ENCODE peak calls at places on chromosomes 13 and 19, in seven cellular contexts. S is endothelial cell; G is activated CD4-positive, CD25-positive, alpha-beta regulatory T cell treated with anti-CD3 and anti-CD28 coated beads, Interleukin-2, amount 50 U/mL, for 16 hours; C is iris pigment epithelial cell; H is effector CD4-positive, alpha-beta T cell; K is RKO; A is AG08396. F is an unnamed sample.

GRCh38 chr13:25249001-25249543 is 38.2 kb downstream of the MTMR6 start:
- DNase-seq in S (no peak), G (no peak), C (peak), H (no peak), K (peak), A (peak), F (peak)

GRCh38 chr19:31349160-31349881 is at the start of gene TSHZ3:
- DNase-seq in S (peak), G (no peak), C (peak), H (peak), K (no peak), A (peak), F (no peak)

GRCh38 chr13:91133941-91134772 is 213.3 kb upstream of the MIR17HG start:
- DNase-seq in S (peak), G (no peak), C (peak), H (no peak), K (peak), A (peak), F (peak)

GRCh38 chr19:38070573-38070972 is 153.4 kb downstream of the DPF1 start:
- DNase-seq in S (no peak), G (no peak), C (peak), H (no peak), K (no peak), A (peak), F (no peak)

GRCh38 chr19:8846819-8847218 is 14.6 kb downstream of the MBD3L1 start:
- DNase-seq in S (no peak), G (no peak), C (no peak), H (no peak), K (no peak), A (no peak), F (no peak)

GRCh38 chr13:99590519-99591011 is 89.3 kb downstream of the TM9SF2 start:
- DNase-seq in S (no peak), G (no peak), C (peak), H (no peak), K (no peak), A (peak), F (peak)

GRCh38 chr19:6590458-6591319 is at the start of gene CD70:
- DNase-seq in S (peak), G (no peak), C (no peak), H (peak), K (no peak), A (peak), F (no peak)

GRCh38 chr13:35914662-35915061 is 216.5 kb downstream of the DCLK1 start:
- DNase-seq in S (no peak), G (no peak), C (no peak), H (no peak), K (no peak), A (no peak), F (no peak)

GRCh38 chr19:13902993-13903555 is 2.8 kb downstream of the BRME1 start:
- DNase-seq in S (no peak), G (no peak), C (no peak), H (no peak), K (peak), A (no peak), F (peak)

F was measured in OCI-M1.